ENCODE peak calls at places on chromosomes 12 and 14, in ten cellular contexts. M is HFF-Myc; O is germinal center; P is foreskin fibroblast; H is activated T-cell treated with anti-CD3 and anti-CD28 coated beads for 1 hour; J is brain microvascular endothelial cell; C is GM04504; G is GM12878; Q is dorsolateral prefrontal cortex; K is stimulated activated CD8-positive, alpha-beta memory T cell treated with anti-CD3 and anti-CD28 coated beads, Interleukin-4, amount 100 ng/mL, for 1 hour. D is an unnamed sample.

GRCh38 chr12:57223191-57224165 is 6.0 kb upstream of the SHMT2 start:
- DNase-seq in M (no peak), O (no peak), P (no peak), H (no peak), J (no peak), C (no peak), G (no peak), Q (no peak), K (no peak), D (no peak)

GRCh38 chr12:105212431-105212830 is 23.5 kb downstream of the APPL2 start:
- DNase-seq in M (no peak), O (no peak), P (peak; percentile 84), H (no peak), J (peak; percentile 39), C (peak; percentile 86), G (no peak), Q (no peak), K (no peak), D (no peak)

GRCh38 chr14:90721619-90722305 is 94.5 kb downstream of the TTC7B start:
- DNase-seq in M (no peak), O (no peak), P (no peak), H (no peak), J (no peak), C (no peak), G (no peak), Q (no peak), K (no peak), D (no peak)

GRCh38 chr12:6774557-6775062 is 2.3 kb downstream of the LAG3 start:
- DNase-seq in M (no peak), O (no peak), P (no peak), H (no peak), J (no peak), C (no peak), G (no peak), Q (no peak), K (no peak), D (no peak)

GRCh38 chr14:103521438-103521961 is 1.1 kb downstream of the CKB start:
- DNase-seq in M (no peak), O (peak; percentile 33), P (no peak), H (no peak), J (no peak), C (no peak), G (no peak), Q (no peak), K (no peak), D (peak; percentile 84)

GRCh38 chr14:86604546-86604945 is 1074.6 kb downstream of the FLRT2 start:
- DNase-seq in M (no peak), O (no peak), P (no peak), H (no peak), J (no peak), C (no peak), G (no peak), Q (no peak), K (no peak), D (no peak)

GRCh38 chr12:88908345-88908744 is 328.1 kb upstream of the KITLG start:
- DNase-seq in M (no peak), O (no peak), P (no peak), H (no peak), J (no peak), C (no peak), G (no peak), Q (no peak), K (no peak), D (no peak)

GRCh38 chr14:38257500-38257899 is 1.6 kb upstream of the CLEC14A start:
- DNase-seq in M (no peak), O (no peak), P (no peak), H (no peak), J (no peak), C (no peak), G (no peak), Q (no peak), K (no peak), D (no peak)

GRCh38 chr14:64721391-64721791 is 17.2 kb downstream of the PLEKHG3 start:
- DNase-seq in M (peak; percentile 51), O (no peak), P (peak; percentile 46), H (no peak), J (no peak), C (peak; percentile 88), G (no peak), Q (no peak), K (no peak), D (no peak)

GRCh38 chr12:110853856-110854255 is 7.1 kb downstream of the CCDC63 start:
- DNase-seq in M (no peak), O (no peak), P (no peak), H (no peak), J (no peak), C (no peak), G (no peak), Q (no peak), K (no peak), D (no peak)

GRCh38 chr12:117350140-117350539 is 11.3 kb downstream of the NOS1 start:
- DNase-seq in M (no peak), O (no peak), P (no peak), H (no peak), J (no peak), C (no peak), G (no peak), Q (no peak), K (no peak), D (no peak)

GRCh38 chr12:57129311-57130288 is 1.3 kb downstream of the LRP1 start:
- DNase-seq in M (no peak), O (no peak), P (no peak), H (no peak), J (no peak), C (no peak), G (no peak), Q (no peak), K (no peak), D (no peak)

GRCh38 chr12:67358686-67359374 is 89.7 kb downstream of the CAND1 start:
- DNase-seq in M (no peak), O (no peak), P (peak; percentile 72), H (no peak), J (peak; percentile 90), C (peak; percentile 95), G (no peak), Q (no peak), K (no peak), D (no peak)

GRCh38 chr12:110197003-110197402 is 72.8 kb downstream of the IFT81 start:
- DNase-seq in M (no peak), O (no peak), P (no peak), H (no peak), J (no peak), C (no peak), G (no peak), Q (no peak), K (no peak), D (no peak)

GRCh38 chr12:49261726-49262125 is 3.2 kb upstream of the TUBA1C start:
- DNase-seq in M (no peak), O (no peak), P (peak; percentile 77), H (no peak), J (no peak), C (no peak), G (no peak), Q (no peak), K (no peak), D (no peak)

GRCh38 chr14:101704140-101704539 is 57.4 kb upstream of the PPP2R5C start:
- DNase-seq in M (no peak), O (no peak), P (no peak), H (no peak), J (no peak), C (no peak), G (no peak), Q (no peak), K (no peak), D (no peak)

GRCh38 chr14:94129111-94129757 is at the start of gene IFI27L2:
- DNase-seq in M (no peak), O (peak; percentile 93), P (peak; percentile 81), H (peak; percentile 46), J (peak; percentile 78), C (peak; percentile 49), G (no peak), Q (peak; percentile 41), K (no peak), D (peak; percentile 65)

GRCh38 chr12:107670999-107671643 is 14.5 kb upstream of the PWP1 start:
- DNase-seq in M (no peak), O (peak; percentile 26), P (no peak), H (no peak), J (no peak), C (no peak), G (no peak), Q (no peak), K (no peak), D (no peak)

GRCh38 chr14:84390010-84390409 is 1139.9 kb upstream of the FLRT2 start:
- DNase-seq in M (no peak), O (no peak), P (no peak), H (no peak), J (no peak), C (no peak), G (no peak), Q (no peak), K (no peak), D (no peak)

GRCh38 chr12:90331262-90331661 is 622.6 kb upstream of the ATP2B1 start:
- DNase-seq in M (no peak), O (no peak), P (no peak), H (no peak), J (peak; percentile 18), C (no peak), G (no peak), Q (no peak), K (no peak), D (no peak)

GRCh38 chr14:93045211-93045674 is 70.5 kb downstream of the ITPK1 start:
- DNase-seq in M (no peak), O (no peak), P (no peak), H (no peak), J (no peak), C (no peak), G (no peak), Q (no peak), K (no peak), D (no peak)

GRCh38 chr14:63854330-63854729 is 1.5 kb downstream of the SYNE2 start:
- DNase-seq in M (no peak), O (no peak), P (no peak), H (no peak), J (no peak), C (no peak), G (no peak), Q (no peak), K (no peak), D (no peak)

GRCh38 chr14:72864712-72865365 is 29.1 kb downstream of the DPF3 start:
- DNase-seq in M (no peak), O (no peak), P (no peak), H (no peak), J (peak; percentile 27), C (no peak), G (no peak), Q (no peak), K (no peak), D (no peak)

GRCh38 chr12:22318122-22318737 is 16.3 kb downstream of the ST8SIA1 start:
- DNase-seq in M (no peak), O (no peak), P (no peak), H (no peak), J (peak; percentile 40), C (no peak), G (no peak), Q (no peak), K (no peak), D (no peak)

GRCh38 chr12:9920451-9920850 is 11.7 kb downstream of the CLEC2A start:
- DNase-seq in M (no peak), O (no peak), P (no peak), H (no peak), J (no peak), C (no peak), G (no peak), Q (no peak), K (no peak), D (no peak)